ENCODE peak calls at places on chromosomes 11 and 22, in seven cellular contexts. V is neural crest cell; K is cardiac muscle cell; R is body of pancreas; D is Calu3; E is CD8-positive, alpha-beta T cell; S is nephron progenitor cell. H is an unnamed sample.

GRCh38 chr11:118634435-118635236 is 27.2 kb downstream of the PHLDB1 start:
- DNase-seq in R (peak), V (no peak), E (no peak), S (peak), K (peak), D (peak), H (peak)

GRCh38 chr11:123640677-123641494 is 13.5 kb downstream of the SCN3B start:
- DNase-seq in S (peak), E (peak), R (peak), V (peak), K (peak), D (peak), H (no peak)

GRCh38 chr22:17613280-17613679 is 15.3 kb downstream of the ATP6V1E1 start:
- DNase-seq in S (no peak), R (no peak), D (no peak), V (no peak), K (no peak), E (no peak), H (no peak)

GRCh38 chr11:47083913-47084312 is 92.8 kb downstream of the ARFGAP2 start:
- DNase-seq in R (no peak), E (no peak), V (no peak), S (no peak), D (no peak), K (peak), H (no peak)

GRCh38 chr22:36151006-36151595 is 9.5 kb downstream of the APOL3 start:
- DNase-seq in E (no peak), S (no peak), K (peak), D (no peak), V (no peak), R (no peak), H (no peak)

GRCh38 chr11:12195773-12196172 is 85.4 kb downstream of the MICAL2 start:
- DNase-seq in S (no peak), R (no peak), K (no peak), E (peak), V (no peak), D (no peak), H (no peak)

GRCh38 chr11:68932358-68932757 is 28.7 kb downstream of the IGHMBP2 start:
- DNase-seq in D (no peak), V (no peak), S (no peak), K (no peak), E (no peak), R (no peak), H (no peak)

GRCh38 chr22:43884600-43885318 is 7.1 kb downstream of the PNPLA5 start:
- DNase-seq in S (peak), R (peak), V (peak), D (peak), K (peak), E (no peak), H (peak)

GRCh38 chr22:18095101-18095805 is 15.4 kb upstream of the TUBA8 start:
- DNase-seq in S (no peak), D (no peak), V (no peak), K (no peak), R (peak), E (no peak), H (no peak)

GRCh38 chr11:80024119-80024518 is 583.3 kb upstream of the TENM4 start:
- DNase-seq in K (no peak), R (no peak), E (no peak), V (no peak), S (no peak), D (no peak), H (no peak)

GRCh38 chr11:17366491-17366890 is 14.9 kb downstream of the NCR3LG1 start:
- DNase-seq in D (no peak), K (no peak), R (no peak), S (no peak), V (no peak), E (no peak), H (no peak)

GRCh38 chr11:60370811-60371297 is 7.5 kb upstream of the MS4A7 start:
- DNase-seq in S (no peak), V (no peak), K (no peak), R (no peak), D (no peak), E (no peak), H (no peak)

GRCh38 chr11:112564228-112564955 is 303.7 kb upstream of the PLET1 start:
- DNase-seq in V (no peak), K (peak), E (no peak), S (no peak), R (no peak), D (no peak), H (no peak)

GRCh38 chr11:94106699-94107098 is 21.9 kb upstream of the PANX1 start:
- DNase-seq in K (no peak), R (no peak), E (no peak), V (no peak), D (no peak), S (no peak), H (no peak)

GRCh38 chr11:107545101-107545514 is 20.4 kb downstream of the ALKBH8 start:
- DNase-seq in R (no peak), E (no peak), V (no peak), D (no peak), K (peak), S (no peak), H (no peak)

GRCh38 chr11:64378335-64378884 is 19.4 kb downstream of the RPS6KA4 start:
- DNase-seq in D (no peak), K (peak), E (no peak), R (peak), S (no peak), V (no peak), H (no peak)

GRCh38 chr11:114219559-114220349 is 76.4 kb upstream of the NNMT start:
- DNase-seq in E (no peak), R (no peak), K (peak), V (no peak), S (no peak), D (peak), H (no peak)

GRCh38 chr11:77136074-77136473 is 8.0 kb downstream of the MYO7A start:
- DNase-seq in D (no peak), E (no peak), V (no peak), S (no peak), K (peak), R (no peak), H (no peak)

GRCh38 chr22:36463783-36464184 is 17.7 kb downstream of the TXN2 start:
- DNase-seq in K (no peak), R (no peak), E (no peak), D (no peak), V (no peak), S (no peak), H (no peak)

GRCh38 chr11:6682591-6682935 is 577 bp downstream of the MRPL17 start:
- DNase-seq in V (no peak), K (peak), R (no peak), E (no peak), S (no peak), D (no peak), H (no peak)

GRCh38 chr11:133038850-133039249 is 493.5 kb downstream of the OPCML start:
- DNase-seq in K (no peak), R (no peak), D (no peak), V (no peak), E (no peak), S (no peak), H (no peak)

GRCh38 chr11:67492801-67493547 is 10.1 kb downstream of the AIP start:
- DNase-seq in D (no peak), S (no peak), R (no peak), V (no peak), K (no peak), E (no peak), H (no peak)

GRCh38 chr11:123742334-123742733 is 874 bp upstream of the ZNF202 start:
- DNase-seq in D (no peak), E (no peak), R (no peak), K (peak), V (no peak), S (no peak), H (no peak)

GRCh38 chr11:10493041-10493663 is 38.1 kb downstream of the AMPD3 start:
- DNase-seq in V (no peak), S (no peak), K (no peak), R (no peak), E (no peak), D (no peak), H (peak)

GRCh38 chr11:12921580-12922157 is 87.4 kb upstream of the RASSF10 start:
- DNase-seq in K (no peak), S (no peak), R (no peak), V (no peak), D (no peak), E (no peak), H (no peak)

GRCh38 chr11:69982675-69983570 is 95.2 kb upstream of the ANO1 start:
- DNase-seq in D (no peak), K (no peak), E (no peak), R (no peak), S (no peak), V (no peak), H (no peak)

GRCh38 chr11:73149105-73149504 is 7.0 kb upstream of the FCHSD2 start:
- DNase-seq in D (no peak), S (no peak), V (no peak), K (no peak), E (no peak), R (no peak), H (no peak)

GRCh38 chr11:66418168-66418985 is 2.5 kb upstream of the NPAS4 start:
- DNase-seq in K (peak), E (peak), V (peak), D (peak), R (peak), S (peak), H (peak)
- TF ChIP-seq CTCF in K (peak), E (no peak), V (no peak), D (peak), R (no peak), S (no peak), H (no peak)

GRCh38 chr11:95242202-95242989 is 11.4 kb upstream of the SESN3 start:
- DNase-seq in S (no peak), R (no peak), D (no peak), V (no peak), K (no peak), E (no peak), H (no peak)
- TF ChIP-seq CTCF in S (no peak), R (no peak), D (no peak), V (no peak), K (no peak), E (no peak), H (no peak)

GRCh38 chr22:24500251-24500820 is 5.2 kb downstream of the UPB1 start:
- DNase-seq in E (no peak), D (no peak), S (no peak), R (no peak), V (no peak), K (no peak), H (no peak)

GRCh38 chr22:24502540-24502939 is 7.4 kb downstream of the UPB1 start:
- DNase-seq in S (no peak), E (no peak), K (no peak), R (no peak), V (no peak), D (no peak), H (no peak)

GRCh38 chr22:24503137-24503850 is 8.2 kb downstream of the UPB1 start:
- DNase-seq in E (peak), D (peak), V (peak), S (peak), R (peak), K (peak), H (no peak)

GRCh38 chr22:24499706-24500105 is 4.6 kb downstream of the UPB1 start:
- DNase-seq in D (no peak), R (no peak), E (no peak), V (no peak), K (no peak), S (no peak), H (no peak)

GRCh38 chr22:24501366-24502005 is 6.4 kb downstream of the UPB1 start:
- DNase-seq in D (no peak), K (no peak), S (no peak), R (no peak), E (no peak), V (no peak), H (no peak)
- TF ChIP-seq CTCF in D (no peak), K (no peak), S (no peak), R (no peak), E (no peak), V (no peak), H (no peak)

DNA sequence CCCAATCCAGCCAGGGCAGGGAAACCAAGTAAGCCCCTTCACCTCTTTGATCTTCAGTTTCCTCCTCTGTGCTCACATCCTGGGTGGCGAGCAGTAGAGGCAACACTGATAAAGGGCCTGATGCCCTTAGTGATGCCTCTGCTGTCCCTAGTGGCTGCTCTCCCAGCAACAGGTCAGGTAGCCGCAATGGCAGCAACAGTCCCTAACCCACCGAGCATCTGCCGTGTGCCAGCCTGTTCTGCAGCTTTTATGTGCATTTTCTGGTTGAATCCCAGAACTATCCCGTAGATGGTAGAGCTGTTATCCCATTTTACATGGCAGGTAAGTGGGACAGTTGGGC is 5.2 kb downstream of the SCYL1 start:
- DNase-seq in D (no peak), R (no peak), S (no peak), E (peak), K (no peak), V (no peak), H (no peak)
- TF ChIP-seq CTCF in D (no peak), R (no peak), S (no peak), E (peak), K (peak), V (peak), H (no peak)

GRCh38 chr11:31160504-31161422 is 208.8 kb downstream of the DCDC1 start:
- DNase-seq in S (no peak), K (no peak), V (no peak), D (no peak), E (no peak), R (no peak), H (no peak)
- TF ChIP-seq CTCF in S (peak), K (peak), V (peak), D (peak), E (no peak), R (peak), H (peak)

DNA sequence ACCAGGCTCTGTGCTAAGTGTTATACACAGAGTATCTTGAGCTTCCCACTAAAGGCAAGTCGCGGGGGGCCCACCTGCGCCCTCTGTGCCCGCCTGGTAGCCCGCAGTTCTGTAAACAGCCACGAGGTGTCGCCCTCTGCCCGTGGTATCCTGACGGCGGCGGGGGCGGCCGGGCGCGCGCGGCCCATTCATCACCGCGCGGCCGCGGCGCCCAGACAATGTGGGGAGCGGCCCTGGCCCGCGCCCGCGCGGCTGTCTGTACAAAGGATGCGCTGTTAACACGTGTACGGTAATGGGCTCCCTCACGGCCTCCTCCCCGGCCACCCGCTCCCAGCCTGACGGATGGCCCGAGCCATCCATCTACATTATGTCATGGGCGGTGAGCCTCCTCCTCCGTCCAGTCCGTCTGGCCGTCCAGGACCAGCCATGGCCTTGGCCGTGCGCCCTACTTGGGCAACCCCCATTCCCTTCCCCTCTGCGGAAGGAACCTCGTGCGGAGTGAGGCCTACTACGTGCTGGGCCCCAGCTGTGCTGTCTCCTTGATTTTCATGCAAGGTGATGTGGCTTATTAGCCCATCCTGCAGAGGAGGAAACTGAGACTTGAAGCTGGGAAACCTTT is 99.4 kb downstream of the MIAT start:
- DNase-seq in D (peak), V (peak), K (peak), S (peak), R (peak), E (no peak), H (peak)
- TF ChIP-seq CTCF in D (peak), V (peak), K (peak), S (peak), R (peak), E (peak), H (peak)

GRCh38 chr22:25187469-25187868 is 12.2 kb upstream of the CRYBB3 start:
- DNase-seq in D (no peak), S (no peak), K (no peak), V (no peak), E (no peak), R (no peak), H (no peak)

GRCh38 chr22:25182131-25183110 is 17.2 kb upstream of the CRYBB3 start:
- DNase-seq in E (no peak), R (no peak), V (no peak), K (peak), S (no peak), D (no peak), H (no peak)

GRCh38 chr22:25183959-25184619 is 15.6 kb upstream of the CRYBB3 start:
- DNase-seq in D (no peak), K (no peak), V (no peak), S (no peak), E (no peak), R (no peak), H (no peak)

GRCh38 chr22:25186140-25186539 is 13.5 kb upstream of the CRYBB3 start:
- DNase-seq in D (no peak), S (no peak), R (no peak), E (no peak), K (no peak), V (no peak), H (no peak)
- TF ChIP-seq CTCF in D (no peak), S (no peak), R (no peak), E (no peak), K (no peak), V (no peak), H (no peak)

GRCh38 chr22:46001046-46001425 is 24.1 kb upstream of the WNT7B start:
- DNase-seq in K (no peak), S (peak), D (no peak), E (peak), V (no peak), R (no peak), H (no peak)
- TF ChIP-seq CTCF in K (no peak), S (no peak), D (no peak), E (no peak), V (no peak), R (no peak), H (no peak)

H was measured in mesothelial cell of epicardium.